ENCODE peak calls at places on chromosomes 2 and 18, in seven cellular contexts. X is GM12892, P is K562, Z is GM12878, D is SK-N-SH, U is H1, S is HepG2. Y is an unnamed sample.
A peak's percentile ranks its signal among the peaks of the same experiment; 100 is the strongest.

GRCh38 chr2:203730866-203731265 is 24.4 kb downstream of the CD28 start:
- DNase-seq in U (no peak), X (no peak), Z (no peak), D (no peak), P (no peak), S (no peak), Y (no peak)

GRCh38 chr2:128347701-128348504 is 29.2 kb upstream of the HS6ST1 start:
- DNase-seq in S (no peak), P (no peak), D (peak; percentile 85), X (no peak), U (no peak), Z (no peak), Y (no peak)

GRCh38 chr2:19865151-19865550 is 36.6 kb downstream of the TTC32 start:
- DNase-seq in S (no peak), Z (no peak), P (peak; percentile 16), X (no peak), D (peak; percentile 42), U (no peak), Y (no peak)

GRCh38 chr2:240523451-240524281 is 34.1 kb downstream of the ANKMY1 start:
- DNase-seq in Z (no peak), S (no peak), D (no peak), X (no peak), U (peak; percentile 13), P (no peak), Y (no peak)

GRCh38 chr2:14239605-14240004 is 392.9 kb upstream of the LRATD1 start:
- DNase-seq in S (no peak), D (no peak), Z (no peak), U (no peak), X (no peak), P (no peak), Y (no peak)

GRCh38 chr18:58732471-58732870 is 61.2 kb downstream of the MALT1 start:
- DNase-seq in Z (no peak), P (no peak), U (no peak), S (no peak), D (no peak), X (no peak), Y (no peak)

GRCh38 chr2:205483122-205483521 is 199.2 kb upstream of the NRP2 start:
- DNase-seq in S (no peak), D (no peak), U (no peak), P (no peak), X (no peak), Z (no peak), Y (no peak)

GRCh38 chr2:27442282-27442980 is at the start of gene KRTCAP3:
- DNase-seq in D (peak; percentile 58), U (peak; percentile 94), X (no peak), P (no peak), Z (no peak), S (no peak), Y (no peak)

GRCh38 chr2:88540346-88540745 is 86.9 kb downstream of the EIF2AK3 start:
- DNase-seq in X (no peak), Z (no peak), P (no peak), S (no peak), D (no peak), U (no peak), Y (no peak)

GRCh38 chr2:173204316-173204715 is 128.7 kb downstream of the MAP3K20 start:
- DNase-seq in Z (no peak), P (no peak), U (no peak), X (no peak), S (no peak), D (peak; percentile 43), Y (no peak)

GRCh38 chr2:109355192-109355843 is 226.3 kb downstream of the SH3RF3 start:
- DNase-seq in U (peak; percentile 24), P (no peak), Z (no peak), D (no peak), S (no peak), X (no peak), Y (no peak)

GRCh38 chr18:73407506-73407905 is 539.7 kb upstream of the NETO1 start:
- DNase-seq in X (no peak), S (no peak), U (no peak), P (no peak), D (no peak), Z (no peak), Y (no peak)

GRCh38 chr18:56575819-56576663 is 62.4 kb downstream of the TXNL1 start:
- DNase-seq in Z (no peak), P (peak; percentile 53), S (peak; percentile 36), U (no peak), X (no peak), D (peak; percentile 67), Y (peak; percentile 12)

GRCh38 chr2:190635781-190636180 is 13.1 kb upstream of the NAB1 start:
- DNase-seq in D (no peak), U (no peak), S (peak; percentile 12), Z (no peak), X (no peak), P (no peak), Y (no peak)

GRCh38 chr2:8229546-8229986 is 452.3 kb upstream of the ID2 start:
- DNase-seq in S (peak; percentile 28), X (no peak), Z (no peak), U (no peak), P (peak; percentile 67), D (no peak), Y (no peak)

GRCh38 chr2:75561566-75562512 is 1.1 kb upstream of the EVA1A start:
- DNase-seq in P (no peak), D (no peak), S (no peak), U (no peak), X (no peak), Z (no peak), Y (no peak)

GRCh38 chr2:105814291-105814940 is 69.7 kb downstream of the NCK2 start:
- DNase-seq in U (no peak), S (no peak), P (no peak), Z (no peak), D (no peak), X (no peak), Y (no peak)
- TF ChIP-seq TAF1 in U (no peak), S (no peak), P (no peak), Z (no peak), D (no peak), X (no peak), Y (no peak)

DNA sequence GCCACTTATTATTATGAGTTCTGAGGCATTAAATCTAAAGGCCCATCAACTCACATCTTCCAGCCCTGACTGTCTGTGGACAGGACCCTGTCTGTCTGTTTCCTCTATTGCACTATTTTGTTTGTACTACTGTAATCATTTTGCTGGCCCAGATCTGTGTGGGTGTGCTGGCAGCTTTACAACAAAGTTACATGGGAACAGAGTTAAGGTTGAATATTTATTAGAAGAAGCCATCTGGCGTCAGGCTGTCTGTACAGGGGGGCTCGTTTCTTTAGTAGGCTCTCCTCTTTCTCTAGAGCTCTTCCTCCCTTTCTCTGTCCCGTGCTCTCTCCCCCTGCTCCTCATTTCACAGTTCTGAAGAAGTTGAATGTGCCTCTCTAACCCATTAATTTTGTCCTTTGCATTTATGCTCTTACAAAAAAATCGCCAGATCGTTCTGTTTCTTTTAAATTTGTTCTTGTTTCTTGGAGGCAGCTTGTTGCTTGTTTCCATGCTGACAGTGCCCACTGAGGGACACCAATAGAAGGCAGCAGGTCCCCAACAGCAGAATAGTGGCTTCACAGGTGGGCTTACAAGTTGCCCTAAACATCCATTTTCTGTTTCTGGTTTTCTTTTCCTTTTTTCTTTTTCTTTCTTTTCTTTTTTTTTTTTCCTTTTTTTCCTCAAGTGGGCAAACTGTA is 315.2 kb upstream of the ZEB2 start:
- DNase-seq in X (no peak), Z (no peak), U (no peak), P (peak; percentile 24), S (no peak), D (no peak), Y (no peak)
- TF ChIP-seq POLR2AphosphoS5 in X (no peak), Z (no peak), U (no peak), P (no peak), S (no peak), D (no peak), Y (no peak)

GRCh38 chr2:120239488-120240287 is 13.0 kb upstream of the RALB start:
- DNase-seq in X (no peak), Z (no peak), U (peak; percentile 67), D (no peak), P (no peak), S (peak; percentile 37), Y (no peak)
- TF ChIP-seq TAF1 in X (no peak), Z (no peak), U (no peak), D (no peak), P (no peak), S (no peak), Y (no peak)

GRCh38 chr2:193562031-193562430 is 1367.3 kb upstream of the TMEFF2 start:
- DNase-seq in D (no peak), X (no peak), U (no peak), Z (no peak), S (no peak), P (no peak), Y (no peak)
- TF ChIP-seq POLR2AphosphoS5 in D (no peak), X (no peak), U (no peak), Z (no peak), S (no peak), P (no peak), Y (no peak)